ENCODE peak calls at places on chromosomes 13 and 19, in five cellular contexts. One of them, this sample, is unnamed.

GRCh38 chr19:35224681-35225604 is 3.6 kb downstream of the FAM187B start:
- DNase-seq in GM12865: no peak
- DNase-seq in NCI-H1105: no peak
- DNase-seq in cardiac fibroblast: no peak
- DNase-seq in hepatocyte: no peak
- DNase-seq in this sample: no peak

GRCh38 chr19:14112809-14113385 is 4.7 kb downstream of the PRKACA start:
- DNase-seq in GM12865: no peak
- DNase-seq in NCI-H1105: no peak
- DNase-seq in cardiac fibroblast: peak
- DNase-seq in hepatocyte: no peak
- DNase-seq in this sample: no peak

GRCh38 chr19:6737873-6738725 is 719 bp upstream of the GPR108 start:
- DNase-seq in GM12865: peak
- DNase-seq in NCI-H1105: no peak
- DNase-seq in cardiac fibroblast: peak
- DNase-seq in hepatocyte: peak
- DNase-seq in this sample: peak

GRCh38 chr13:100537951-100538462 is 50.6 kb downstream of the GGACT start:
- DNase-seq in GM12865: no peak
- DNase-seq in NCI-H1105: no peak
- DNase-seq in cardiac fibroblast: no peak
- DNase-seq in hepatocyte: no peak
- DNase-seq in this sample: no peak

GRCh38 chr13:27370305-27370853 is 54.0 kb upstream of the GTF3A start:
- DNase-seq in GM12865: no peak
- DNase-seq in NCI-H1105: no peak
- DNase-seq in cardiac fibroblast: no peak
- DNase-seq in hepatocyte: no peak
- DNase-seq in this sample: peak

GRCh38 chr13:78239681-78240080 is 321.1 kb upstream of the EDNRB start:
- DNase-seq in GM12865: no peak
- DNase-seq in NCI-H1105: no peak
- DNase-seq in cardiac fibroblast: no peak
- DNase-seq in hepatocyte: no peak
- DNase-seq in this sample: peak

GRCh38 chr19:35034588-35035382 is 4.5 kb downstream of the SCN1B start:
- DNase-seq in GM12865: no peak
- DNase-seq in NCI-H1105: no peak
- DNase-seq in cardiac fibroblast: no peak
- DNase-seq in hepatocyte: no peak
- DNase-seq in this sample: no peak

GRCh38 chr13:113758651-113759524 is at the start of gene TMEM255B:
- DNase-seq in GM12865: peak
- DNase-seq in NCI-H1105: peak
- DNase-seq in cardiac fibroblast: peak
- DNase-seq in hepatocyte: peak
- DNase-seq in this sample: peak

GRCh38 chr13:113647351-113648217 is 10.4 kb downstream of the ATP4B start:
- DNase-seq in GM12865: no peak
- DNase-seq in NCI-H1105: peak
- DNase-seq in cardiac fibroblast: peak
- DNase-seq in hepatocyte: peak
- DNase-seq in this sample: no peak

GRCh38 chr13:27359203-27359821 is 65.1 kb upstream of the GTF3A start:
- DNase-seq in GM12865: peak
- DNase-seq in NCI-H1105: peak
- DNase-seq in cardiac fibroblast: peak
- DNase-seq in hepatocyte: peak
- DNase-seq in this sample: peak

GRCh38 chr19:35048911-35049411 is 7.4 kb downstream of the HPN start:
- DNase-seq in GM12865: no peak
- DNase-seq in NCI-H1105: peak
- DNase-seq in cardiac fibroblast: no peak
- DNase-seq in hepatocyte: peak
- DNase-seq in this sample: no peak

GRCh38 chr13:35771898-35772297 is 295.4 kb upstream of the MAB21L1 start:
- DNase-seq in GM12865: no peak
- DNase-seq in NCI-H1105: no peak
- DNase-seq in cardiac fibroblast: peak
- DNase-seq in hepatocyte: no peak
- DNase-seq in this sample: no peak

GRCh38 chr13:110382229-110382628 is 75.1 kb downstream of the COL4A2 start:
- DNase-seq in GM12865: no peak
- DNase-seq in NCI-H1105: no peak
- DNase-seq in cardiac fibroblast: peak
- DNase-seq in hepatocyte: no peak
- DNase-seq in this sample: no peak

GRCh38 chr13:39855236-39855635 is 199.8 kb downstream of the COG6 start:
- DNase-seq in GM12865: no peak
- DNase-seq in NCI-H1105: no peak
- DNase-seq in cardiac fibroblast: peak
- DNase-seq in hepatocyte: no peak
- DNase-seq in this sample: no peak

GRCh38 chr13:74644239-74644638 is 510.0 kb upstream of the KLF12 start:
- DNase-seq in GM12865: no peak
- DNase-seq in NCI-H1105: no peak
- DNase-seq in cardiac fibroblast: peak
- DNase-seq in hepatocyte: peak
- DNase-seq in this sample: no peak

GRCh38 chr19:3055741-3056453 is 6.4 kb downstream of the TLE5 start:
- DNase-seq in GM12865: no peak
- DNase-seq in NCI-H1105: peak
- DNase-seq in cardiac fibroblast: no peak
- DNase-seq in hepatocyte: peak
- DNase-seq in this sample: no peak

GRCh38 chr19:49409441-49410029 is 13.7 kb downstream of the PTH2 start:
- DNase-seq in GM12865: peak
- DNase-seq in NCI-H1105: no peak
- DNase-seq in cardiac fibroblast: no peak
- DNase-seq in hepatocyte: no peak
- DNase-seq in this sample: peak

GRCh38 chr19:15210323-15210774 is 9.6 kb upstream of the NOTCH3 start:
- DNase-seq in GM12865: no peak
- DNase-seq in NCI-H1105: no peak
- DNase-seq in cardiac fibroblast: peak
- DNase-seq in hepatocyte: peak
- DNase-seq in this sample: peak

This sample was measured in NB4.